ENCODE peak calls at places on chromosome 5, in eight cellular contexts. Y, E, M, L, K, I, Q and R are unnamed samples.

GRCh38 chr5:91136271-91136670 is 246.8 kb downstream of the ARRDC3 start:
- DNase-seq in L (no peak), Y (no peak), E (peak), Q (no peak), I (no peak), M (no peak), K (no peak), R (no peak)

GRCh38 chr5:146137967-146138403 is 32.6 kb upstream of the PLAC8L1 start:
- DNase-seq in E (peak), K (no peak), Y (no peak), Q (no peak), L (no peak), M (no peak), I (no peak), R (no peak)

GRCh38 chr5:139162448-139162847 is 35.7 kb downstream of the SIL1 start:
- DNase-seq in E (no peak), I (no peak), Q (no peak), Y (no peak), M (no peak), L (no peak), K (no peak), R (no peak)

GRCh38 chr5:39395521-39395920 is 29.3 kb downstream of the DAB2 start:
- DNase-seq in L (no peak), K (peak), I (no peak), Q (no peak), Y (no peak), E (peak), M (no peak), R (no peak)

GRCh38 chr5:59149271-59149670 is 566.4 kb downstream of the RAB3C start:
- DNase-seq in Y (no peak), L (no peak), K (no peak), E (no peak), Q (no peak), M (no peak), I (no peak), R (no peak)

GRCh38 chr5:87411586-87412416 is 929 bp downstream of the CCNH start:
- DNase-seq in K (peak), Y (no peak), M (no peak), I (no peak), L (no peak), E (peak), Q (no peak), R (peak)

GRCh38 chr5:170579623-170580022 is 75.8 kb downstream of the KCNIP1 start:
- DNase-seq in M (no peak), Y (no peak), E (no peak), I (no peak), K (no peak), Q (no peak), L (no peak), R (no peak)

GRCh38 chr5:86115164-86115563 is 502.6 kb upstream of the COX7C start:
- DNase-seq in L (no peak), Q (no peak), M (no peak), K (no peak), I (no peak), Y (no peak), E (no peak), R (no peak)

GRCh38 chr5:141326088-141326854 is 4.0 kb upstream of the PCDHGA1 start:
- DNase-seq in E (peak), Y (peak), Q (peak), I (no peak), K (peak), L (peak), M (peak), R (no peak)

GRCh38 chr5:20113031-20113685 is 125.2 kb upstream of the CDH18 start:
- DNase-seq in E (peak), Y (no peak), I (peak), M (no peak), Q (no peak), L (no peak), K (no peak), R (peak)

GRCh38 chr5:55911784-55912653 is 60.9 kb downstream of the IL31RA start:
- DNase-seq in K (no peak), L (no peak), Y (no peak), M (no peak), Q (no peak), E (peak), I (no peak), R (no peak)

GRCh38 chr5:25285116-25285515 is 640.3 kb upstream of the CDH10 start:
- DNase-seq in L (no peak), Q (no peak), I (no peak), M (no peak), E (no peak), K (no peak), Y (no peak), R (no peak)

GRCh38 chr5:53027913-53028312 is 38.8 kb downstream of the ITGA2 start:
- DNase-seq in I (no peak), Q (no peak), Y (no peak), K (no peak), E (peak), L (no peak), M (no peak), R (peak)

GRCh38 chr5:53616939-53617549 is 56.6 kb downstream of the NDUFS4 start:
- DNase-seq in M (no peak), I (no peak), Y (no peak), K (no peak), L (no peak), Q (no peak), E (peak), R (no peak)

GRCh38 chr5:76953551-76954382 is 922 bp downstream of the CRHBP start:
- DNase-seq in Q (no peak), K (no peak), M (no peak), L (no peak), E (peak), Y (no peak), I (no peak), R (peak)

GRCh38 chr5:2031581-2031980 is 148.9 kb upstream of the IRX4 start:
- DNase-seq in Y (no peak), I (no peak), L (no peak), E (no peak), K (no peak), Q (no peak), M (no peak), R (no peak)

GRCh38 chr5:151257731-151258715 is 5.0 kb downstream of the GM2A start:
- DNase-seq in L (no peak), M (no peak), I (no peak), K (no peak), Q (no peak), Y (no peak), E (peak), R (no peak)

GRCh38 chr5:144187699-144188294 is 17.1 kb downstream of the KCTD16 start:
- DNase-seq in K (peak), I (no peak), Y (peak), M (peak), E (peak), Q (peak), L (peak), R (peak)